ENCODE peak calls at places on chromosomes 16 and 17, in four cellular contexts. Y is Panc1, F is H1, H is GM12878. C is an unnamed sample.

GRCh38 chr16:19757762-19758595 is 39.9 kb downstream of the IQCK start:
- DNase-seq in H (no peak), Y (no peak), F (no peak), C (peak)

GRCh38 chr16:9099131-9099625 is 7.7 kb downstream of the HAPSTR1 start:
- DNase-seq in F (no peak), H (no peak), Y (no peak), C (peak)

GRCh38 chr16:85645021-85645589 is 32.0 kb downstream of the GSE1 start:
- DNase-seq in H (no peak), Y (no peak), F (no peak), C (peak)

GRCh38 chr17:66054242-66054641 is 137.7 kb downstream of the CEP112 start:
- DNase-seq in H (no peak), F (no peak), Y (no peak), C (no peak)

GRCh38 chr16:29852654-29853053 is 10.4 kb downstream of the CDIPT start:
- DNase-seq in Y (no peak), F (no peak), H (no peak), C (no peak)

GRCh38 chr16:80693553-80693952 is 110.8 kb downstream of the CDYL2 start:
- DNase-seq in H (no peak), Y (no peak), F (no peak), C (no peak)

GRCh38 chr17:48641541-48642058 is 15.4 kb upstream of the HOXB9 start:
- DNase-seq in H (no peak), F (peak), Y (no peak), C (no peak)

GRCh38 chr16:48959204-48959603 is 322.4 kb downstream of the CBLN1 start:
- DNase-seq in F (no peak), H (no peak), Y (no peak), C (no peak)

GRCh38 chr17:12667299-12667958 is 1.7 kb downstream of the MYOCD start:
- DNase-seq in H (no peak), Y (peak), F (peak), C (peak)

GRCh38 chr16:22161999-22162657 is at the start of gene SDR42E2:
- DNase-seq in F (peak), Y (no peak), H (no peak), C (no peak)

GRCh38 chr17:31296156-31296555 is 883 bp downstream of the OMG start:
- DNase-seq in H (no peak), F (no peak), Y (no peak), C (no peak)

GRCh38 chr17:27818311-27819170 is 18.2 kb upstream of the NOS2 start:
- DNase-seq in Y (no peak), F (no peak), H (no peak), C (no peak)

GRCh38 chr17:50360716-50361115 is 12.3 kb downstream of the MRPL27 start:
- DNase-seq in H (no peak), Y (no peak), F (no peak), C (no peak)

GRCh38 chr17:37278247-37278894 is 97.4 kb upstream of the C17orf78 start:
- DNase-seq in Y (no peak), F (no peak), H (no peak), C (no peak)

GRCh38 chr16:1839554-1839953 is 12.5 kb downstream of the FAHD1 start:
- DNase-seq in Y (no peak), F (no peak), H (no peak), C (no peak)

GRCh38 chr17:28416703-28417311 is 10.8 kb upstream of the SLC46A1 start:
- DNase-seq in Y (peak), F (peak), H (no peak), C (peak)

GRCh38 chr16:46972429-46972970 is 974 bp downstream of the DNAJA2 start:
- DNase-seq in Y (no peak), H (no peak), F (no peak), C (peak)

GRCh38 chr17:81519284-81520020 is 6.9 kb upstream of the ACTG1 start:
- DNase-seq in Y (no peak), H (no peak), F (peak), C (no peak)

GRCh38 chr17:6482105-6482455 is 37.8 kb downstream of the PIMREG start:
- DNase-seq in H (no peak), Y (no peak), F (no peak), C (no peak)

GRCh38 chr16:67185003-67185865 is 1.5 kb upstream of the MATCAP1 start:
- DNase-seq in F (peak), Y (peak), H (no peak), C (peak)

GRCh38 chr17:30273373-30273772 is 18.4 kb downstream of the BLMH start:
- DNase-seq in H (no peak), Y (no peak), F (no peak), C (no peak)

GRCh38 chr17:82914375-82914774 is 74.6 kb upstream of the ZNF750 start:
- DNase-seq in Y (no peak), F (no peak), H (no peak), C (no peak)

GRCh38 chr16:78317871-78318270 is 218.4 kb downstream of the WWOX start:
- DNase-seq in Y (no peak), F (no peak), H (no peak), C (no peak)

GRCh38 chr16:31877876-31878642 is 4.5 kb downstream of the ZNF267 start:
- DNase-seq in F (no peak), H (no peak), Y (no peak), C (no peak)

GRCh38 chr17:68087851-68088250 is 52.3 kb downstream of the KPNA2 start:
- DNase-seq in Y (no peak), F (no peak), H (no peak), C (no peak)

GRCh38 chr17:61065263-61065773 is 334.3 kb upstream of the TBX2 start:
- DNase-seq in F (no peak), Y (no peak), H (no peak), C (peak)

GRCh38 chr16:21167360-21167759 is 8.9 kb downstream of the LDAF1 start:
- DNase-seq in H (no peak), F (no peak), Y (peak), C (no peak)

GRCh38 chr17:40806131-40806530 is 6.4 kb upstream of the KRT28 start:
- DNase-seq in F (no peak), H (no peak), Y (no peak), C (no peak)
- TF ChIP-seq POLR2AphosphoS5 in F (no peak), H (no peak), Y (no peak), C (no peak)

DNA sequence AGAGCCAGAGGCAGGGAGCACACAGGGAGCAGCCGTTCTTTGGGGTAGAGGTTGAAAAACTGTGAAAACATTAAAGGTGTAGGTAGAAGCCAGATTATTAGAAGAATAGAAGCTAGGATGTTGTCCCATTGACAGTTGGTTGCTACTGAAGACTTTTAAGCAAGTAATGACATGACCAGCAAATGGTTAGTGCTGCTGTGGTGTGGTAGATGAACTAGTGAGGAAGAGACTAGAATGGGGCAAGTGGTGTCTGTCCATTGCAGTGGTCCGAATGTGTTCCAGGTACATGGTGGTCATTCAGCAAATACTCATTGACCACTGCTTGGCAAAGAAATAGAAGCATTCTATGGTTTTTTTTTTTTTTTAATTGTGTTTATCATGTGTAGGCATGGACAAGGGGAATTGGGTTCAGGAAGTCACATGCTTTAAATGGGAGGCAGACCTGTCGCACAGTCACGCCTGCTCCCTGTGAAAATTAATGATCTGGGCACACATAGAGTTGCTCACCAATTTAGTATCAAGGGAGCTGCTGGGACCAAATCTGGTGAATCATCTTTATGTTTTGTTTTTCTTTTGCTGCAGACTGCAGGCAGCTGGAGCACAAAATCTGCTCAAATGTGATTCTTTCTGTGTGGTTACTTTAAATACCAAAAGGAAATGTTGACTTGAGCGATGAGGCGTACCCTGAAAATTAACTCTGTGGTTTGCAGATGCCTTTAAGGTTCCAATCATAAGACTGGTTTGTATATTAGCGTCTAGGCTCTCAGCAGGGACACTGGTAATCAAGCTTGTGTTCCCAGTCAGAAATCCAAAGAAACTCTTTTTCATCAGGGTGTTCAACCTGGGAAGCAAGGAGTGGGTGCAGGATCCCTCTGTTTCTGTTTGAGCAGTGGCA is 30.7 kb downstream of the YPEL2 start:
- DNase-seq in Y (no peak), H (peak), F (no peak), C (no peak)
- TF ChIP-seq SIN3A in Y (no peak), H (no peak), F (no peak), C (no peak)

GRCh38 chr17:1197379-1197778 is 17.6 kb upstream of the ABR start:
- DNase-seq in H (no peak), F (no peak), Y (no peak), C (no peak)
- TF ChIP-seq POLR2AphosphoS5 in H (no peak), F (no peak), Y (no peak), C (no peak)

DNA sequence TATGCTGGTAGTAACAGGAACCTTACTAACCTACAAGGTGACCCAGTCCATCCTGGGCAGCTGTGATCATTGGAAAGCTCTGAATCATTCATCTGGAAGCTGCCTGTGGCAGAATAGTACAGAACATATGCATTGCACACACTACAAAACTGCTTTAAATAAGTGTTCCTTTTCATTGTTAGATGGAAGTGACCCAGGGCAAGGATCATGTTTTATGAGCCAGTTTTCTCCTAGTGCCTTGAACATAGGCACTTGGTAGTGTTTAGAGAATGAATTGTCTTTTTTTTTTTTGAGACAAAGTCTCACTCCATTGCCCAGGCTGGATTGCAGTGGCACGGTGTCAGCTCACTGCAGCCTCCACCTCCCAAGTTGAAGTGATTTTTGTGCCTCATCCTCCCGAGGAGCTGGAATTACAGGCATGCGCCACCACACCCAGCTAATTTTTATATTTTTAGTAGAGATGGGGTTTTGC is 55.4 kb downstream of the TENT4B start:
- DNase-seq in H (no peak), Y (no peak), F (no peak), C (peak)
- TF ChIP-seq SIN3A in H (no peak), Y (no peak), F (no peak), C (no peak)

GRCh38 chr17:34980681-34981537 is 597 bp downstream of the LIG3 start:
- DNase-seq in F (peak), H (peak), Y (no peak), C (peak)
- TF ChIP-seq POLR2AphosphoS5 in F (peak), H (peak), Y (no peak), C (no peak)

GRCh38 chr17:18105027-18105426 is 3.5 kb upstream of the MYO15A start:
- DNase-seq in H (no peak), F (no peak), Y (no peak), C (no peak)
- TF ChIP-seq SIN3A in H (no peak), F (no peak), Y (no peak), C (no peak)